ENCODE peak calls at places on chromosomes 11 and 22, in seven cellular contexts. One of them, this sample, is unnamed.

GRCh38 chr11:84969103-84969502 is 658.0 kb downstream of the DLG2 start:
- DNase-seq in A549: no peak
- DNase-seq in stomach: no peak
- DNase-seq in ovary: no peak
- DNase-seq in transverse colon: no peak
- DNase-seq in sigmoid colon: no peak
- DNase-seq in HepG2: no peak
- DNase-seq in this sample: no peak

GRCh38 chr11:78812513-78813293 is 238.0 kb upstream of the NARS2 start:
- DNase-seq in A549: no peak
- DNase-seq in transverse colon: peak; percentile 30
- DNase-seq in HepG2: no peak
- DNase-seq in stomach: no peak
- DNase-seq in ovary: no peak
- DNase-seq in sigmoid colon: no peak
- DNase-seq in this sample: no peak

GRCh38 chr22:24107668-24108067 is 73.6 kb upstream of the SUSD2 start:
- DNase-seq in A549: no peak
- DNase-seq in transverse colon: peak; percentile 71
- DNase-seq in stomach: peak; percentile 61
- DNase-seq in HepG2: no peak
- DNase-seq in sigmoid colon: peak; percentile 97
- DNase-seq in ovary: peak; percentile 92
- DNase-seq in this sample: peak; percentile 91

GRCh38 chr11:37710031-37710430 is 1112.0 kb upstream of the RAG2 start:
- DNase-seq in ovary: no peak
- DNase-seq in stomach: no peak
- DNase-seq in transverse colon: no peak
- DNase-seq in HepG2: no peak
- DNase-seq in A549: no peak
- DNase-seq in sigmoid colon: no peak
- DNase-seq in this sample: no peak

GRCh38 chr11:111947143-111947542 is 10.0 kb downstream of the DIXDC1 start:
- DNase-seq in HepG2: no peak
- DNase-seq in A549: no peak
- DNase-seq in stomach: no peak
- DNase-seq in ovary: no peak
- DNase-seq in transverse colon: no peak
- DNase-seq in sigmoid colon: no peak
- DNase-seq in this sample: no peak

GRCh38 chr22:27489265-27489675 is 312.3 kb downstream of the MN1 start:
- DNase-seq in transverse colon: peak; percentile 86
- DNase-seq in stomach: peak; percentile 71
- DNase-seq in HepG2: peak; percentile 60
- DNase-seq in A549: no peak
- DNase-seq in ovary: no peak
- DNase-seq in sigmoid colon: no peak
- DNase-seq in this sample: no peak

GRCh38 chr22:21797444-21798221 is 62.0 kb upstream of the YPEL1 start:
- DNase-seq in transverse colon: no peak
- DNase-seq in HepG2: no peak
- DNase-seq in A549: no peak
- DNase-seq in sigmoid colon: no peak
- DNase-seq in stomach: no peak
- DNase-seq in ovary: no peak
- DNase-seq in this sample: no peak

GRCh38 chr22:40241200-40241763 is 63.6 kb downstream of the TNRC6B start:
- DNase-seq in HepG2: no peak
- DNase-seq in transverse colon: no peak
- DNase-seq in stomach: no peak
- DNase-seq in ovary: no peak
- DNase-seq in sigmoid colon: no peak
- DNase-seq in A549: no peak
- DNase-seq in this sample: no peak

GRCh38 chr11:8168485-8169257 is at the start of gene RIC3:
- DNase-seq in transverse colon: peak; percentile 30
- DNase-seq in sigmoid colon: peak; percentile 69
- DNase-seq in stomach: peak; percentile 33
- DNase-seq in ovary: peak; percentile 79
- DNase-seq in A549: no peak
- DNase-seq in HepG2: no peak
- DNase-seq in this sample: no peak

GRCh38 chr11:121508449-121508848 is 55.7 kb upstream of the SORL1-AS1 start:
- DNase-seq in ovary: no peak
- DNase-seq in stomach: no peak
- DNase-seq in A549: no peak
- DNase-seq in sigmoid colon: no peak
- DNase-seq in HepG2: no peak
- DNase-seq in transverse colon: no peak
- DNase-seq in this sample: no peak

GRCh38 chr11:87255589-87255988 is 217.9 kb downstream of the TMEM135 start:
- DNase-seq in sigmoid colon: no peak
- DNase-seq in A549: no peak
- DNase-seq in stomach: no peak
- DNase-seq in HepG2: no peak
- DNase-seq in ovary: no peak
- DNase-seq in transverse colon: no peak
- DNase-seq in this sample: no peak

GRCh38 chr22:44127353-44127752 is 53.4 kb upstream of the PARVG start:
- DNase-seq in stomach: no peak
- DNase-seq in ovary: peak; percentile 33
- DNase-seq in HepG2: no peak
- DNase-seq in sigmoid colon: peak; percentile 53
- DNase-seq in transverse colon: no peak
- DNase-seq in A549: no peak
- DNase-seq in this sample: no peak

GRCh38 chr22:26674211-26675190 is 17.1 kb downstream of the MIAT start:
- DNase-seq in ovary: no peak
- DNase-seq in transverse colon: peak; percentile 19
- DNase-seq in sigmoid colon: no peak
- DNase-seq in stomach: no peak
- DNase-seq in A549: no peak
- DNase-seq in HepG2: no peak
- DNase-seq in this sample: no peak

GRCh38 chr11:416757-417621 is 2.2 kb upstream of the SIGIRR start:
- DNase-seq in stomach: peak; percentile 82
- DNase-seq in ovary: no peak
- DNase-seq in sigmoid colon: no peak
- DNase-seq in A549: no peak
- DNase-seq in transverse colon: peak; percentile 80
- DNase-seq in HepG2: no peak
- DNase-seq in this sample: no peak

GRCh38 chr11:12811861-12812260 is 137.6 kb downstream of the TEAD1 start:
- DNase-seq in A549: no peak
- DNase-seq in ovary: no peak
- DNase-seq in HepG2: no peak
- DNase-seq in sigmoid colon: no peak
- DNase-seq in transverse colon: no peak
- DNase-seq in stomach: no peak
- DNase-seq in this sample: no peak

GRCh38 chr11:8671242-8671641 is 11.2 kb downstream of the TRIM66 start:
- DNase-seq in sigmoid colon: peak; percentile 86
- DNase-seq in transverse colon: peak; percentile 14
- DNase-seq in ovary: peak; percentile 41
- DNase-seq in A549: no peak
- DNase-seq in HepG2: no peak
- DNase-seq in stomach: no peak
- DNase-seq in this sample: no peak

GRCh38 chr11:126115253-126115540 is 52.5 kb upstream of the CDON start:
- DNase-seq in stomach: peak; percentile 91
- DNase-seq in A549: no peak
- DNase-seq in HepG2: no peak
- DNase-seq in ovary: peak; percentile 75
- DNase-seq in transverse colon: peak; percentile 71
- DNase-seq in sigmoid colon: peak; percentile 95
- DNase-seq in this sample: no peak

GRCh38 chr11:72750086-72750485 is 2.1 kb downstream of the ARAP1 start:
- DNase-seq in A549: no peak
- DNase-seq in stomach: no peak
- DNase-seq in transverse colon: no peak
- DNase-seq in HepG2: peak; percentile 61
- DNase-seq in sigmoid colon: no peak
- DNase-seq in ovary: no peak
- DNase-seq in this sample: no peak

DNA sequence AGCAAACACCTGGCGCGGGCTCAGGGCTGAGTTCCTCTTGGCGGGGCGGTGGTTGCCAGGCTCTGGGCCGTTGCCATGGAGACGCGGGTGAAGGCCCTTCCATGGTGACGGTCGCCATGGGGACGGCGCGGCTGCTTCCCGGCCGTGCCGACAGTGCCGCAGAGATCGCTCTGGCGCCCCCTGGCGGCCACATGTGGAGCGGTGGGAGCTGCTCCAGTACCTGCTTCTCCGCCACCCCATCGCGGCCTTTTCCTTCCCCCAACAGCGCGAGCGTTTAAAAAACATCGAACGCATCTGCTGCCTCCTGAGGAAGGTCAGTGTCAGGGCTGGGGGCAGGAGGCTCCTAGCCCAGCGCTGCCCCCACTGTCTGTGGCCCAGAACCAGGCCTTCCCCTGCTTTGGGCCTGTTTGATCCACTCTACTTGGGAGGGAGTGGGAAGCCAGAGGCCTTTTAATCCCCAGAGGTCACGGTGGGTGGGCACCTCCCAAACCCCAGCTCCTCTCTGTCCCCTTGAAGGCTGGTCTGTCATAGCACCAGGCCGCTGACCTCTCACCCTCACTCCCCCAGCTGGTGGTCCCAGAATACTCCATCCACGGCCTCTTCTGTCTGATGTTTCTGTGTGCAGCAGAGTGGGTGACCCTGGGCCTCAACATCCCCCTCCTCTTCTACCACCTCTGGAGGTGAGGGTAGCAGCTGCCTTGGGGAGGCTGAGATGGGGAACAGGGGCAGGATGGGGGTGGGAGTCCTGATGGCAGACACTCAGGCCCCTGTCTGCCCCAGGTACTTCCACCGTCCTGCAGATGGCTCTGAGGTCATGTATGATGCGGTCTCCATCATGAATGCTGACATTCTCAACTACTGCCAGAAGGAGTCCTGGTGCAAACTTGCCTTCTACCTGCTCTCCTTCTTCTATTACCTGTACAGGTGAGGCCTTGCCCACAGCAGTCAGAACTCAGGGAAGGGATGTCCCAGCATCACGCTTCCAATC is 4.8 kb downstream of the CNIH2 start:
- DNase-seq in HepG2: peak; percentile 93
- DNase-seq in stomach: peak; percentile 100
- DNase-seq in ovary: peak; percentile 99
- DNase-seq in sigmoid colon: peak; percentile 98
- DNase-seq in transverse colon: peak; percentile 99
- DNase-seq in A549: peak; percentile 89
- DNase-seq in this sample: peak; percentile 99
- TF ChIP-seq EP300 in HepG2: no peak
- TF ChIP-seq EP300 in stomach: no peak
- TF ChIP-seq EP300 in ovary: no peak
- TF ChIP-seq EP300 in sigmoid colon: no peak
- TF ChIP-seq EP300 in transverse colon: no peak
- TF ChIP-seq EP300 in A549: no peak
- TF ChIP-seq EP300 in this sample: no peak

GRCh38 chr11:57323503-57324153 is 1.1 kb downstream of the TNKS1BP1 start:
- DNase-seq in stomach: no peak
- DNase-seq in transverse colon: no peak
- DNase-seq in HepG2: no peak
- DNase-seq in sigmoid colon: no peak
- DNase-seq in A549: peak; percentile 51
- DNase-seq in ovary: peak; percentile 63
- DNase-seq in this sample: no peak

GRCh38 chr11:57324154-57324885 is 432 bp downstream of the TNKS1BP1 start:
- DNase-seq in stomach: peak; percentile 33
- DNase-seq in ovary: peak; percentile 79
- DNase-seq in A549: peak; percentile 60
- DNase-seq in sigmoid colon: peak; percentile 80
- DNase-seq in transverse colon: peak; percentile 49
- DNase-seq in HepG2: no peak
- DNase-seq in this sample: peak; percentile 83

GRCh38 chr11:57325735-57326048 is 940 bp upstream of the TNKS1BP1 start:
- DNase-seq in ovary: peak; percentile 71
- DNase-seq in sigmoid colon: peak; percentile 83
- DNase-seq in A549: peak; percentile 55
- DNase-seq in HepG2: no peak
- DNase-seq in stomach: peak; percentile 80
- DNase-seq in transverse colon: peak; percentile 85
- DNase-seq in this sample: no peak

GRCh38 chr11:57322881-57323467 is 1.8 kb downstream of the TNKS1BP1 start:
- DNase-seq in ovary: no peak
- DNase-seq in sigmoid colon: peak; percentile 60
- DNase-seq in stomach: no peak
- DNase-seq in A549: no peak
- DNase-seq in transverse colon: no peak
- DNase-seq in HepG2: no peak
- DNase-seq in this sample: no peak

DNA sequence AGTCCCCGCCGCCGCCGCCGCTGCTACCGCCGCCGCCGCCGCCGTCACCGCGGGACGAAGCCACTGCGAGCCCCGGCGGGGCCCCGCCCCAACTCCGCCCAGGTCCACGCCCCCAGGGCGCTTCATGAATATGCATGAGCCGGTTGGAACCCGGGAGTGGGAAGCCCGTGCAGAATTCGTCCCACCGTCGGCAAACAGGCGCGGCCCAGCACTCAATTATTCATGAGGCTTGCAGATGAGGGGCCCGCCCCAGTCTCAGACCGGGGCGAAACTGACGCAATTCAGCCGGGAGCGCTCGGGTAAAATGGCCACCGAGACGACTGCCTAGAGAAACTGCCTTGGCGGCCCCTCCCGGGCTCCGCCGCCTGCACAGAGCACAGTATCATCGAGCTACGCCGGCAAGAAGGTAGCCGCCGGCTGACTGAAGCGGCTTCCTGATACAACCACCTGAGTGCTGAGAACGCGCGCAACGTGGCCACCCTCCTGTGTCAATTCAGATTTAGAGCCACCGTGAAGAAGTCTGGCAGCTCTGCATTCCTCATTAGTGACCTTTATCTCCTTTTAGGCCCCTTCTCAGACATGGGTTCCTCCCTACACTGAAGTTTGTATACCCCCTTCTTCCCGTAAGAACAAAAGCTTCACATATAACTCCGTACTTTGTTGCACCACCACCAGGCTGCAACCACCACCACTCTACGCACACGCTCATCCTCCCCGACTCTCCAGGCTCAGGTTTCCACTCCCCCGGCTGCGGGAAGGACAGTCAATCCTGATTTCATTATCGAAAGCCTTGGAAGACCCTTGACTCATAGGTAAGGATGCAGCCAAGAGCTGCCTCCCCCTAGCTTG is at the start of gene TNKS1BP1:
- DNase-seq in ovary: peak; percentile 98
- DNase-seq in HepG2: peak; percentile 91
- DNase-seq in A549: peak; percentile 94
- DNase-seq in sigmoid colon: peak; percentile 99
- DNase-seq in stomach: peak; percentile 98
- DNase-seq in transverse colon: peak; percentile 99
- DNase-seq in this sample: peak; percentile 99
- TF ChIP-seq CTCF in ovary: peak; percentile 24
- TF ChIP-seq CTCF in HepG2: no peak
- TF ChIP-seq CTCF in A549: no peak
- TF ChIP-seq CTCF in sigmoid colon: no peak
- TF ChIP-seq CTCF in stomach: no peak
- TF ChIP-seq CTCF in transverse colon: peak; percentile 35
- TF ChIP-seq CTCF in this sample: no peak

GRCh38 chr22:28772633-28773460 is at the start of gene CCDC117:
- DNase-seq in HepG2: peak; percentile 90
- DNase-seq in sigmoid colon: peak; percentile 97
- DNase-seq in A549: peak; percentile 89
- DNase-seq in stomach: peak; percentile 94
- DNase-seq in transverse colon: peak; percentile 96
- DNase-seq in ovary: peak; percentile 95
- DNase-seq in this sample: peak; percentile 97
- TF ChIP-seq EP300 in HepG2: peak; percentile 23
- TF ChIP-seq EP300 in sigmoid colon: no peak
- TF ChIP-seq EP300 in A549: no peak
- TF ChIP-seq EP300 in stomach: no peak
- TF ChIP-seq EP300 in transverse colon: no peak
- TF ChIP-seq EP300 in ovary: no peak
- TF ChIP-seq EP300 in this sample: no peak

GRCh38 chr11:3021125-3021524 is 29.0 kb upstream of the NAP1L4 start:
- DNase-seq in HepG2: peak; percentile 88
- DNase-seq in sigmoid colon: no peak
- DNase-seq in ovary: no peak
- DNase-seq in A549: peak; percentile 60
- DNase-seq in transverse colon: peak; percentile 61
- DNase-seq in stomach: peak; percentile 72
- DNase-seq in this sample: no peak
- TF ChIP-seq CTCF in HepG2: peak; percentile 90
- TF ChIP-seq CTCF in sigmoid colon: no peak
- TF ChIP-seq CTCF in ovary: no peak
- TF ChIP-seq CTCF in A549: peak; percentile 32
- TF ChIP-seq CTCF in transverse colon: peak; percentile 70
- TF ChIP-seq CTCF in stomach: no peak
- TF ChIP-seq CTCF in this sample: peak; percentile 47